ENCODE peak calls at places on chromosome 2, in ten cellular contexts. E is upper lobe of right lung, X is mammary epithelial cell, I is tibial nerve, C is neuronal stem cell, J is prostate gland, B is gastrocnemius medialis, L is lung, M is hepatocyte, P is psoas muscle. S is an unnamed sample.

GRCh38 chr2:189702071-189702470 is 27.6 kb downstream of the ANKAR start:
- DNase-seq in E (no peak), X (no peak), I (no peak), C (no peak), J (no peak), B (no peak), L (no peak), M (no peak), P (no peak), S (no peak)

GRCh38 chr2:42172020-42172419 is 2.9 kb downstream of the EML4 start:
- DNase-seq in E (no peak), X (no peak), I (no peak), C (no peak), J (no peak), B (no peak), L (no peak), M (no peak), P (no peak), S (no peak)

GRCh38 chr2:173806761-173807160 is 158.4 kb downstream of the SP3 start:
- DNase-seq in E (no peak), X (peak), I (no peak), C (no peak), J (no peak), B (no peak), L (no peak), M (no peak), P (no peak), S (no peak)

GRCh38 chr2:232871418-232871834 is 1.4 kb downstream of the SNORC start:
- DNase-seq in E (no peak), X (no peak), I (no peak), C (no peak), J (no peak), B (no peak), L (no peak), M (no peak), P (no peak), S (no peak)

GRCh38 chr2:168796090-168796577 is 6.3 kb upstream of the NOSTRIN start:
- DNase-seq in E (no peak), X (no peak), I (no peak), C (no peak), J (no peak), B (no peak), L (no peak), M (no peak), P (no peak), S (no peak)

GRCh38 chr2:178478102-178478441 is 328 bp downstream of the FKBP7 start:
- DNase-seq in E (no peak), X (peak), I (peak), C (no peak), J (no peak), B (no peak), L (no peak), M (peak), P (no peak), S (no peak)

GRCh38 chr2:40487592-40487991 is 35.7 kb upstream of the SLC8A1 start:
- DNase-seq in E (no peak), X (no peak), I (no peak), C (no peak), J (no peak), B (no peak), L (no peak), M (no peak), P (no peak), S (no peak)

GRCh38 chr2:239012936-239013669 is 165.2 kb downstream of the TWIST2 start:
- DNase-seq in E (peak), X (no peak), I (no peak), C (no peak), J (no peak), B (no peak), L (no peak), M (no peak), P (no peak), S (no peak)

DNA sequence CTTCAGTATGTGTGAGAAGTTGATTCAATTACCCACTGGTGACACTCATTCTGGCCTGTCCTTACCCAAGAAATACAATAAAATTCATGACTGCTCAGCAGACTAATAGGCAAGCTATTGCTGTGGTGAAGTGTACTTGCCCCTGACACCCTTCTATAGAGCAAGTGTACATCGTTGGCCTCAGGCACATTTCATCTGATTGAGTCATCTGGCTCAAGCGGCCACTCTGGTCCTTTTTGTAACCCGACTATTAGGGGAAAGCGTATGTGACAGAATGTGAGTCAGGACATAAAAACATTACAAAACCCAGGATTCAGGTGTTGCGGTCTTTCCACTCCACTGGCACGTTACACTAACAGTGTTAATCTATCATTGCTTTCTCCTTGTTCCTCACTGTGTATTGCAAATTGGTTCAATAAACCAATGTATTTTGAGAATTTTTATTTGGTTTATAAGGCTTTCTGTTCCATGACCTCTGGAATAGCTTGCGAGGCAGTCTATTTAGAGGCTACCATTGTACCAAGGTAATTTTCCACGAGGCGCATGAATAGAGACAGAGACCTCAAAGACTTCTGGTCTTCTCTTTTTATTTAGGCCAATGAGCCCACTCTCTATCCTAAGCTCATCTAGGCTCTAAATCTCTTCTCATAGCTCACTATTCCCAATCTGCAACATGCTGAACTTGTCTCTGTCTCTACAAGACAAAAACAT is 10.2 kb upstream of the TTC32 start:
- DNase-seq in E (no peak), X (peak), I (no peak), C (no peak), J (no peak), B (no peak), L (no peak), M (no peak), P (no peak), S (no peak)
- H3K27ac ChIP-seq in E (no peak), X (peak), I (no peak), C (no peak), J (no peak), B (no peak), L (no peak), M (no peak), P (no peak), S (no peak)

GRCh38 chr2:73087311-73087710 is 15.8 kb upstream of the SFXN5 start:
- DNase-seq in E (no peak), X (no peak), I (no peak), C (no peak), J (no peak), B (no peak), L (no peak), M (no peak), P (no peak), S (no peak)

GRCh38 chr2:73088211-73088610 is 16.7 kb upstream of the SFXN5 start:
- DNase-seq in E (no peak), X (no peak), I (no peak), C (no peak), J (no peak), B (no peak), L (no peak), M (no peak), P (no peak), S (no peak)

GRCh38 chr2:73088703-73089102 is 17.2 kb upstream of the SFXN5 start:
- DNase-seq in E (no peak), X (no peak), I (no peak), C (no peak), J (no peak), B (no peak), L (no peak), M (no peak), P (no peak), S (no peak)

GRCh38 chr2:73091164-73091563 is 19.7 kb upstream of the SFXN5 start:
- DNase-seq in E (no peak), X (no peak), I (no peak), C (peak), J (no peak), B (no peak), L (no peak), M (peak), P (no peak), S (no peak)

GRCh38 chr2:73089270-73090030 is 17.9 kb upstream of the SFXN5 start:
- DNase-seq in E (no peak), X (peak), I (no peak), C (no peak), J (no peak), B (no peak), L (peak), M (peak), P (peak), S (no peak)
- H3K4me3 ChIP-seq in E (no peak), X (no peak), I (no peak), C (no peak), J (no peak), B (no peak), L (no peak), M (no peak), P (no peak), S (no peak)

GRCh38 chr2:7024261-7024660 is 107.0 kb downstream of the RNF144A start:
- DNase-seq in E (no peak), X (no peak), I (no peak), C (no peak), J (no peak), B (no peak), L (no peak), M (no peak), P (no peak), S (no peak)

GRCh38 chr2:7023542-7023941 is 106.3 kb downstream of the RNF144A start:
- DNase-seq in E (no peak), X (no peak), I (no peak), C (no peak), J (no peak), B (no peak), L (no peak), M (peak), P (no peak), S (no peak)

GRCh38 chr2:7020939-7021470 is 103.8 kb downstream of the RNF144A start:
- DNase-seq in E (no peak), X (no peak), I (no peak), C (no peak), J (no peak), B (no peak), L (no peak), M (no peak), P (no peak), S (no peak)

GRCh38 chr2:7022956-7023467 is 105.8 kb downstream of the RNF144A start:
- DNase-seq in E (no peak), X (no peak), I (no peak), C (no peak), J (no peak), B (no peak), L (no peak), M (no peak), P (no peak), S (no peak)

DNA sequence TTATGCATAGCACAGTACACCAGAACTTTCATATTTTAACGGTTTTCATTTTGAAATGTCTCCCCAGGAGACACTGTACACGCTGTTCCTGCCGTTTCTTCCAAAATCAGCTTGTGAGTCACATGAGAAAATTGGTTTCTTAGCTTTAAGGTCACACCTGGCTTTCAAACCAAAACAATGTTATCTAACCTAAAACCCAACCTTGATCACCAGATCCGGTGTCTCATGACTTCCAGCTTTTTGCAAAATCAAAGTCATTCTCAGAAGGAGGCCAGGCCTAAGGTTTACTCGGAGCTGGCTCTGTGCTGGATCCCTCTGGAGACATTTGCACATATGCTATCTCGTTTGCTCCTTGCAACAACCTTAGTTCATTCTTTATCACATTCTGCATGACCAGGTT is 105.3 kb downstream of the RNF144A start:
- DNase-seq in E (no peak), X (no peak), I (peak), C (no peak), J (no peak), B (no peak), L (no peak), M (no peak), P (no peak), S (no peak)
- H3K27ac ChIP-seq in E (no peak), X (no peak), I (peak), C (no peak), J (no peak), B (peak), L (no peak), M (no peak), P (peak), S (no peak)

DNA sequence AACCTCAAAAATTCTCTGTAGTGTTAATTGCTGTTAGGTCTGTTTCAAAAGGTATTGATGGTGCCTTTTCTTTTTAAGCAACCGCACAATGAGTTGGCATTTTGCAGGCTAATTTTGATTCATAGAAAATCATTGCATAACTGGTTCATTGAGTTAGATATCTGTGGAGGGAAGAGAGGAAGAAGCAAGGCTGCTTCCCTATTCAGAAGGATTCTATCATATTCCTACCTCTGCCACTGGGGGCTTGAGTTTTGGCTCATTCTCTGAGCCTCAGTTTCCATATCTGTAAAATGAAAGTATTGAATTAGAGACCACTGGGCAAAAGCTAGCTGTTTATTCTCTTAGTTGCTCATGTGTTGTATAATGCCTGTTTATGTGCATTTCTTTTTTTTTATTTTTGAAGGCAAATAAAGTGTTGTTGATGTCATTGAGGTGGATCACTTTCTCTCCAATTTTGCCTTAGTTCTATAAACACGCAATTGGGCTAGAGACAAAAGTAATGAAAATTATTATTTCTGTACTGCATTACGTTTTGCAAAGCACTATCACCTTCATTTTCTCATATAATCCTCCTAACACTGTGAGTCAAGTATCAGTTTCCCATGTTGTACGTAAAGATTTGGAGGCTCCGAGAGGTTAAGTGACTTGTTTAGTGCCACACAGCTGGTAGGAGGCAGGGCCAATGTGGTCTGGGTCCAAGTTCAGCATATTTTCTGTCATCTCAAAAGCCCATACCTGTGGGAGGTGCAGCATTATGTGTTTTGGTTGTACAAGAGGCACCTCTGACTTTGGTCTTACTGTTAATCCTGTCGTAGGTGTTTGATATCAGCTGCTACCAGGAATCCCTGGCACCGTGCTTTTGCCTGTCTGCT is 5.9 kb downstream of the TRIB2 start:
- DNase-seq in E (no peak), X (no peak), I (no peak), C (no peak), J (no peak), B (no peak), L (no peak), M (no peak), P (no peak), S (no peak)
- H3K4me3 ChIP-seq in E (peak), X (peak), I (peak), C (peak), J (no peak), B (no peak), L (no peak), M (no peak), P (peak), S (no peak)

DNA sequence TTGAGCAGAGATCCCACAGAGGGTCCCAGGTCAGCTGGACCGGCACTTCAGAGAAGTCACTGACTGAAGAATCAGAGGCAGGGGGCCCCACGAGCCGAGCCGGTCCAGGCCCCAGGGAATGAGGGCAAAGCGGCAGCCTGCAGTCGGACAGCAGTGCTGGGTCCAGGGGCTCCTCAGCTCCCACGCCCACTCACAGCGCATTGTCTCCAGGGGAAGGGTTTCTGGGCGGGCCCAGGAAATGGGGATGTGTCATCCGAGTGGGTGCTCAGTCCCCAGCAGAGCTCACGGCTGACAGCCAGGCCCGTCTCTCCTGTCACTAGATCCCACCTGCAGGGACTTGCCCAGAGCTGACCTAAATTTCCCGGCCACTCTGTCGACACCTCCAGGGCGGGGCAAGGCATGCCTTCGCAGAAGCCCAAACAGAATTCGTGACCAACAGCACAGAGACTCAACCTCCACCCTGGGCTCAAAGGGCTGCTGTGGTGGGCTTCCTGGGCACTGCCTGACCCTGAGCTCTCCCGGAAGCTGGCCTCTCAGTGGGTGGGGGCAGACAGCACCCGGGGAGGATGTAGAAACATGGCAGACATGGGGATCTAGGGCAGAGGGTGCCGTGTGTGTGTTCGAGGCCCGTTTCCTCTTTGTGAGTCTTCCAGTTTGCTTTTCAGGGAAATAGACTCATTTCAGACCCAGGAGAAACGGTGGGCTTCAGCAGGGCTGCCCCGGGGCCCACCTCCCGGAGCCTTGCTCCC is 42.1 kb upstream of the TAF1B start:
- DNase-seq in E (peak), X (peak), I (no peak), C (no peak), J (peak), B (peak), L (peak), M (no peak), P (peak), S (no peak)
- H3K27ac ChIP-seq in E (peak), X (peak), I (peak), C (no peak), J (peak), B (peak), L (no peak), M (peak), P (peak), S (no peak)

DNA sequence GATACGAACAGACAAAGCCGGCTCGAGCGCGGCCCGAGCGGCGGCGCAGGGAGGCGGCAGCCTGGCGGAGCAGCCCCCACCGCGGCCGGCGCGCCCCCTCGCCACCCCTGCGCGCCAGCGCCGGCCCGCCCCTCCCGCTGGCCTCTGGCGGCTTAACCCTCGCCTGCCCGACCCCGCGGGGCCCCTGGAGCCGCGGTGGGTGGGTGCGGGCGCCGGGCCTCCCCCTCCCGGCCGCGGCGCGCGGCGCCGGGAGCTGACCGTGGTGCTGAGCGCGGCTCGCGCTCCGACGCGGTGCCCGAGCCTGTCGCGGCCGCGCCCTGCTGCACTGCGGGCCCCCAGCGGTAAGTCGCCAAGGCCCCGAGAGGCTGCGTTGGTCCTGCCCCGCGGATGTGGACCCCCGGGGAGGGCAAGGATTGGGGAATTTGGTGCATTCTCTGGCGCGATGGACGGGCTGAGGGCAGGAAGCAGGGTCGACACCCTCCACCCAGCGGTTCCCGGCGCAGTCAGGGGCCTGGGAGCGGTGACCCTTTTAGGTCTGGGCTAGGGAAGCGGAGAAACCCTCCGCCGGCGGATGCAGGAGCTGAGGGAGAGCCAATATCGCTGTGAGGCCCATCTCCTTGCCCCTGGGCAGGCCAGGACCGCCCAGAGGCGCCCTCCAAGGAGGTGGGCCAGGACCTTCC is 841 bp downstream of the AMER3 start:
- DNase-seq in E (no peak), X (peak), I (no peak), C (peak), J (no peak), B (no peak), L (no peak), M (peak), P (no peak), S (no peak)
- H3K4me3 ChIP-seq in E (no peak), X (peak), I (no peak), C (peak), J (peak), B (no peak), L (peak), M (peak), P (peak), S (peak)

GRCh38 chr2:127066942-127067341 is 40.0 kb downstream of the BIN1 start:
- DNase-seq in E (no peak), X (no peak), I (peak), C (no peak), J (no peak), B (peak), L (peak), M (no peak), P (peak), S (no peak)
- H3K27ac ChIP-seq in E (no peak), X (no peak), I (peak), C (no peak), J (no peak), B (peak), L (no peak), M (peak), P (peak), S (no peak)

DNA sequence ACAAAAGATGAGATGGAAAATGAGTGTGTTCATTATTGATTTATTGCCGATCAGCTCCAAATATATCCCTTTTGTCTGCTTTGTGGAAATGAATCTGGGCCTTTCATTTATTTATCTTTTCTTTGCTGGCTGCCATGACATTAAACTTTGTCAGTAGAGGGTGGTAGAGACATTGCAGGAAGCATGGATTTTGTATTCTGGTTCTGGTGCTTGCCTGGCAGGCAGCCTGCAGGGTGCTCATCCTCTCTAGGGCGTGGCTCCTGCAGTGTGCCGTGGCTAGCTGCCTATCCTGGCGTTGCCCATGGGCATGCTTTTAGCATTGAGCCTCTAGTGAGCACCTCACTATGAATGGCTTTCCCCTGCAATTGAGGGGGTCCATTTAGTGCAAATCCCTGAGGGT is 593.1 kb downstream of the RNF144A start:
- DNase-seq in E (no peak), X (no peak), I (no peak), C (no peak), J (no peak), B (no peak), L (no peak), M (no peak), P (no peak), S (no peak)
- H3K4me3 ChIP-seq in E (no peak), X (no peak), I (no peak), C (no peak), J (no peak), B (no peak), L (no peak), M (no peak), P (no peak), S (no peak)